ENCODE peak calls at places on chromosomes 13 and 19, in five cellular contexts. V is coronary artery, S is IMR-90, B is AG09319, R is T-helper 17 cell. O is an unnamed sample.

GRCh38 chr13:48579167-48579918 is 46.5 kb upstream of the RCBTB2 start:
- DNase-seq in V (no peak), S (no peak), B (no peak), R (no peak), O (peak)

GRCh38 chr19:50313812-50314536 is 15.2 kb downstream of the KCNC3 start:
- DNase-seq in V (no peak), S (no peak), B (no peak), R (no peak), O (no peak)

GRCh38 chr19:16868423-16869130 is 20.2 kb upstream of the F2RL3 start:
- DNase-seq in V (no peak), S (no peak), B (no peak), R (no peak), O (no peak)

GRCh38 chr13:73676550-73677040 is 457.6 kb downstream of the KLF12 start:
- DNase-seq in V (no peak), S (no peak), B (no peak), R (no peak), O (no peak)

GRCh38 chr13:81487151-81487550 is 1146.2 kb upstream of the SPRY2 start:
- DNase-seq in V (no peak), S (no peak), B (no peak), R (no peak), O (peak)

GRCh38 chr13:40439928-40440327 is 226.5 kb downstream of the FOXO1 start:
- DNase-seq in V (no peak), S (no peak), B (no peak), R (no peak), O (no peak)

GRCh38 chr13:101412076-101412475 is 4.2 kb downstream of the NALCN start:
- DNase-seq in V (no peak), S (no peak), B (no peak), R (no peak), O (no peak)

GRCh38 chr13:110070511-110071120 is 236.3 kb downstream of the COL4A1 start:
- DNase-seq in V (no peak), S (peak), B (peak), R (no peak), O (no peak)

GRCh38 chr19:15479391-15480345 is at the start of gene PGLYRP2:
- DNase-seq in V (no peak), S (no peak), B (no peak), R (no peak), O (no peak)

O was measured in Kasumi-1.